ENCODE peak calls at places on chromosome 3, in four cellular contexts. One of them, this sample, is unnamed.

GRCh38 chr3:13966302-13966701 is 86.4 kb upstream of the WNT7A start:
- DNase-seq in aorta: no peak
- DNase-seq in right cardiac atrium: no peak
- DNase-seq in ovary: no peak
- DNase-seq in this sample: peak

GRCh38 chr3:33717616-33717865 is 513 bp downstream of the CLASP2 start:
- DNase-seq in aorta: peak
- DNase-seq in ovary: peak
- DNase-seq in right cardiac atrium: peak
- DNase-seq in this sample: peak

GRCh38 chr3:115834068-115834467 is 210.8 kb downstream of the GAP43 start:
- DNase-seq in aorta: no peak
- DNase-seq in right cardiac atrium: no peak
- DNase-seq in ovary: no peak
- DNase-seq in this sample: no peak

GRCh38 chr3:171809513-171810277 is 588 bp downstream of the PLD1 start:
- DNase-seq in ovary: peak
- DNase-seq in right cardiac atrium: peak
- DNase-seq in aorta: peak
- DNase-seq in this sample: peak

GRCh38 chr3:152688313-152688712 is 146.6 kb upstream of the P2RY1 start:
- DNase-seq in aorta: no peak
- DNase-seq in ovary: no peak
- DNase-seq in right cardiac atrium: no peak
- DNase-seq in this sample: no peak

GRCh38 chr3:135325096-135325495 is 530.0 kb downstream of the EPHB1 start:
- DNase-seq in right cardiac atrium: no peak
- DNase-seq in aorta: no peak
- DNase-seq in ovary: no peak
- DNase-seq in this sample: no peak

GRCh38 chr3:112338021-112338726 is 5.2 kb downstream of the CD200 start:
- DNase-seq in right cardiac atrium: no peak
- DNase-seq in aorta: no peak
- DNase-seq in ovary: no peak
- DNase-seq in this sample: no peak

GRCh38 chr3:117719316-117719926 is 1009.8 kb downstream of the TUSC7 start:
- DNase-seq in aorta: no peak
- DNase-seq in right cardiac atrium: no peak
- DNase-seq in ovary: no peak
- DNase-seq in this sample: peak

GRCh38 chr3:30007668-30008067 is 598.7 kb upstream of the TGFBR2 start:
- DNase-seq in aorta: no peak
- DNase-seq in ovary: no peak
- DNase-seq in right cardiac atrium: no peak
- DNase-seq in this sample: no peak

GRCh38 chr3:82938821-82939328 is 1177.4 kb upstream of the GBE1 start:
- DNase-seq in aorta: peak
- DNase-seq in right cardiac atrium: peak
- DNase-seq in ovary: peak
- DNase-seq in this sample: no peak

This sample was measured in T47D.